ENCODE peak calls at places on chromosome 17, in five cellular contexts. U, J, P, N and O are unnamed samples.

GRCh38 chr17:1493291-1493980 is 950 bp upstream of the MYO1C start:
- DNase-seq in U (no peak), J (no peak), P (peak; percentile 66), N (peak; percentile 78), O (peak; percentile 75)

GRCh38 chr17:59372138-59372751 is 40.8 kb downstream of the YPEL2 start:
- DNase-seq in U (no peak), J (no peak), P (peak; percentile 68), N (peak; percentile 86), O (peak; percentile 87)

GRCh38 chr17:60598001-60598736 is 1.8 kb upstream of the PPM1D start:
- DNase-seq in U (no peak), J (no peak), P (no peak), N (no peak), O (no peak)

GRCh38 chr17:750431-751037 is 1.5 kb downstream of the GEMIN4 start:
- DNase-seq in U (no peak), J (no peak), P (no peak), N (no peak), O (no peak)

GRCh38 chr17:13537871-13538643 is 63.7 kb downstream of the HS3ST3A1 start:
- DNase-seq in U (no peak), J (no peak), P (no peak), N (no peak), O (no peak)

GRCh38 chr17:11704041-11704440 is 105.8 kb downstream of the DNAH9 start:
- DNase-seq in U (no peak), J (no peak), P (no peak), N (no peak), O (no peak)

GRCh38 chr17:72661093-72661944 is 431.2 kb downstream of the SLC39A11 start:
- DNase-seq in U (no peak), J (no peak), P (no peak), N (no peak), O (no peak)

GRCh38 chr17:2929881-2930533 is 133.4 kb downstream of the OR1D5 start:
- DNase-seq in U (no peak), J (peak; percentile 92), P (peak; percentile 60), N (no peak), O (no peak)

GRCh38 chr17:82931696-82932060 is 91.9 kb upstream of the ZNF750 start:
- DNase-seq in U (no peak), J (no peak), P (peak; percentile 34), N (peak; percentile 91), O (peak; percentile 89)

DNA sequence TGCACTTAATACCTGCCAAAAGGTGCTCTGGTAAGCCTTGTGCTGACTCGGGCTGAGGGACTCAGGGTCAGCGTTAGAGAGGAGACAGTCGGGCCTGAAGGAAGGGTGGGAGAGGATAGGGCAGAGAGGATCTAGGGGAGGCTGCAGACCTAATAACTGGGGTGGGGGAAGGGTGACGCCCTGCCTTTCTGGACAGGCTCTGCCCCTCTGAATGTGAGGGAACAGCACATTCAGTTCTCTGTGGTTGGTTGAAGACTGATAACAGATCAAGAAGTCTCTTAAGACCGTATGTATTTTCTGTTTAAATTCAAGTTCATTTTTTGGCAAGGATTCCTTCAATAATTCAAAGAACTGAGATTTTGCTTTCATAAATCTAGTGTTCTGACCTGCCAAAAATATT is 56.2 kb upstream of the TEKT3 start:
- DNase-seq in U (no peak), J (no peak), P (no peak), N (no peak), O (peak; percentile 40)
- H3K4me1 ChIP-seq in U (no peaks in the 10 kb centered on the region), J (no peaks in the 10 kb centered on the region), P (no peaks in the 10 kb centered on the region), N (no peaks in the 10 kb centered on the region), O (no peaks in the 10 kb centered on the region)

GRCh38 chr17:18191967-18192366 is 8.3 kb downstream of the ALKBH5 start:
- DNase-seq in U (no peak), J (peak; percentile 48), P (no peak), N (no peak), O (no peak)
- TF ChIP-seq CTCF in U (peak; percentile 23), J (peak; percentile 62), P (no peak), N (peak; percentile 18), O (peak; percentile 42)

GRCh38 chr17:76444518-76445311 is 8.2 kb downstream of the UBE2O start:
- DNase-seq in U (no peak), J (peak; percentile 61), P (no peak), N (no peak), O (no peak)
- H3K27ac ChIP-seq in U (no peak overlapping the region), J (peak overlapping the region; percentile 21), P (no peak overlapping the region), N (no peak overlapping the region), O (peak overlapping the region; percentile 94)

DNA sequence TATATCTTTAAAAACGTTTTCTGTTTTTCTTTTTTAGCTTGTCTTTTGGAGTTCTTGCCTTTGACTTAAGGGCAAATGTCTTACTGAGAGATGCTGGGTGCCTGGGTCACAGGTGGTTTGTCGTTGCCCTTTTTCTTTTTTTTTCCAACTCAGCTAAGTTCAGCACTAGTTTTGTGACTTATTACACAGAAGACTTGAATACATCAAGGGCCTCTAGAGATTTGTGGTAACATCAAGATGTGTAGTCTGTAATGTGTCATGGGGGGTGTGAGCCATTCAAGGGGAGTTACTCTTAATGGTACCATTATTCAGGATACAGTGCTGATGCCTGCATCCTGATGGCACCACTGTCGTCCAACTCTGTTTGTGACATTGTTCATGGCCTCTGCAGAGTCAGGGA is 95.1 kb downstream of the PRKCA start:
- DNase-seq in U (peak; percentile 22), J (no peak), P (no peak), N (no peak), O (no peak)
- H3K4me1 ChIP-seq in U (peaks cover 87% of the 10 kb centered on the region), J (no peaks in the 10 kb centered on the region), P (no peaks in the 10 kb centered on the region), N (no peaks in the 10 kb centered on the region), O (no peaks in the 10 kb centered on the region)

GRCh38 chr17:65278050-65278819 is 141.1 kb downstream of the RGS9 start:
- DNase-seq in U (peak; percentile 19), J (peak; percentile 90), P (peak; percentile 72), N (no peak), O (peak; percentile 48)
- TF ChIP-seq CTCF in U (peak; percentile 27), J (peak; percentile 89), P (peak; percentile 66), N (no peak), O (peak; percentile 25)

GRCh38 chr17:44999433-44999832 is 31.3 kb upstream of the C1QL1 start:
- DNase-seq in U (no peak), J (no peak), P (no peak), N (no peak), O (no peak)
- H3K27ac ChIP-seq in U (no peak overlapping the region), J (no peak overlapping the region), P (no peak overlapping the region), N (no peak overlapping the region), O (no peak overlapping the region)